ENCODE peak calls at places on chromosomes 13 and 19, in ten cellular contexts. W is sigmoid colon; V is aorta; Y is transverse colon; N is GM23248; X is AG04450; J is tibial nerve; Q is right atrium auricular region; O is CD8-positive, alpha-beta T cell; E is left ventricle myocardium inferior. U is an unnamed sample. For H3K27me3, the result is how much of the 10 kb centered on the place peaks cover.

GRCh38 chr13:80382576-80382975 is 41.6 kb upstream of the SPRY2 start:
- DNase-seq in W (no peak), V (no peak), Y (no peak), N (no peak), X (no peak), J (no peak), Q (no peak), O (no peak), E (no peak), U (no peak)

GRCh38 chr19:8340341-8341096 is 2.5 kb downstream of the KANK3 start:
- DNase-seq in W (peak), V (no peak), Y (peak), N (no peak), X (no peak), J (no peak), Q (peak), O (no peak), E (peak), U (no peak)

GRCh38 chr19:46035986-46036744 is 4.6 kb downstream of the IGFL4 start:
- DNase-seq in W (peak), V (no peak), Y (no peak), N (no peak), X (no peak), J (no peak), Q (no peak), O (no peak), E (no peak), U (no peak)

GRCh38 chr19:56751078-56751489 is 79.5 kb upstream of the ZNF835 start:
- DNase-seq in W (peak), V (no peak), Y (no peak), N (no peak), X (no peak), J (no peak), Q (no peak), O (no peak), E (no peak), U (no peak)

GRCh38 chr19:45881909-45882528 is 3.9 kb downstream of the IRF2BP1 start:
- DNase-seq in W (no peak), V (no peak), Y (peak), N (no peak), X (no peak), J (no peak), Q (no peak), O (no peak), E (no peak), U (peak)

GRCh38 chr13:99311137-99311536 is 3.9 kb upstream of the GPR183 start:
- DNase-seq in W (no peak), V (no peak), Y (no peak), N (peak), X (no peak), J (no peak), Q (no peak), O (no peak), E (no peak), U (no peak)

GRCh38 chr13:100434010-100434763 is 154.4 kb downstream of the GGACT start:
- DNase-seq in W (no peak), V (no peak), Y (no peak), N (peak), X (no peak), J (no peak), Q (no peak), O (no peak), E (no peak), U (no peak)

GRCh38 chr19:17681505-17682125 is 6.5 kb downstream of the UNC13A start:
- DNase-seq in W (no peak), V (peak), Y (no peak), N (peak), X (peak), J (no peak), Q (no peak), O (no peak), E (peak), U (no peak)

GRCh38 chr19:58355215-58355796 is 2.0 kb upstream of the A1BG start:
- DNase-seq in W (peak), V (no peak), Y (no peak), N (no peak), X (no peak), J (no peak), Q (no peak), O (no peak), E (no peak), U (no peak)

GRCh38 chr19:58355891-58356235 is 2.6 kb upstream of the A1BG start:
- DNase-seq in W (no peak), V (no peak), Y (no peak), N (no peak), X (no peak), J (no peak), Q (no peak), O (no peak), E (no peak), U (no peak)

GRCh38 chr19:58352760-58353671 is at the start of gene A1BG:
- DNase-seq in W (no peak), V (peak), Y (no peak), N (no peak), X (no peak), J (no peak), Q (no peak), O (no peak), E (no peak), U (no peak)

GRCh38 chr19:58353717-58354477 is 605 bp upstream of the A1BG start:
- DNase-seq in W (no peak), V (peak), Y (no peak), N (no peak), X (no peak), J (no peak), Q (no peak), O (no peak), E (no peak), U (no peak)

DNA sequence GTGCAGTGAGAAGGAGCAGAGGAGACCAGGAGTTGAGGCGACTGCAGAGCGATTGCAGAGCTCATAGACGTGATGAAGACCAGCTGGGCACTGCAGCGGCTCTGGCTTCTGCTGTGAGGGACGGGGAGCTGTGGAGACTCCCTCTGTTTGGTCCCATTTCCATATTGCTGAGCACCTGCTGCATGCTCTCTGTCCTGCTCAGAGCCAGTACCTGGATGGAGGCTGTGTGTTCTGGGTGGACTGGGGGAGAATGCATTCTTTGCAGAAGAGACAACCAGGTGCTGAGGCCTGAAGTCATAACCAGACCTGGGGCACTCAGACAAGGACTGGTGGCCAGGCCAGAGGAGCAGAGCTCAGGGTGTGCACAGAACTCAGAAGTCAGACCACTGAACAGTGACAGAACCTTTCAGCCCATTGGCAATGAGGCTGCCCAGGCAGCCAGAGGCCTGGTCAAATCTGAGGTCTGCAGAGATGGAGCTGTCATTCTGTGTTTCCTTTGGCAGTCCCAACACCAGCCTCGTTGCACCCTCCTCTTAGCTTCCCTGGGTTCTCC is 1.3 kb upstream of the A1BG start:
- DNase-seq in W (no peak), V (peak), Y (no peak), N (no peak), X (no peak), J (no peak), Q (no peak), O (no peak), E (no peak), U (no peak)
- H3K27me3 ChIP-seq in W (half or more), V (under half), Y (under half), N (under half), X (under half), J (under half), Q (under half), O (under half), E (half or more), U (under half)

DNA sequence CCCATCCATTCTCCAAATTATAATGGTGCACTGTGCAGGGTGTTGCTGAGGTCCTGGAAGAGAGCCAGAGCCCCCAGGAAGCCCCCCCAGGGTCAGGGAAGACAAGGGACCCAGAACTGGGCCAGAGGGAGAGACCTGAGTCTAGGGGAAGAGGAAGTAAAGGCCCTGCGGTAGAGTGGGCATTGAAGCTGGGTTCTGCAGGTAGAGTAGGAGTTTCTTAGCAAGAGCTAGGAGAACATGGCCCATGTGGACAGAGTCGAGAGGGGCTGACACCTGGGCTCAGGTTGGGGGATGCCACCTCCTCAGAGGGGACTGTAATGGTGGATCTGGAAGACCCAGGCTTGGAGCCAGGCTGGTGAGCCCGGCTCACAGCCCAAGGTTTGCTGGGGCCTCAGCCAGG is 17.0 kb upstream of the ONECUT3 start:
- DNase-seq in W (no peak), V (no peak), Y (no peak), N (no peak), X (no peak), J (no peak), Q (no peak), O (no peak), E (no peak), U (no peak)
- H3K27me3 ChIP-seq in W (under half), V (under half), Y (half or more), N (under half), X (under half), J (half or more), Q (under half), O (under half), E (half or more), U (under half)

GRCh38 chr19:18780081-18780480 is 11.0 kb downstream of the COMP start:
- DNase-seq in W (no peak), V (no peak), Y (no peak), N (no peak), X (no peak), J (no peak), Q (no peak), O (no peak), E (no peak), U (no peak)
- H3K27me3 ChIP-seq in W (under half), V (under half), Y (under half), N (under half), X (under half), J (under half), Q (under half), O (under half), E (under half), U (under half)

DNA sequence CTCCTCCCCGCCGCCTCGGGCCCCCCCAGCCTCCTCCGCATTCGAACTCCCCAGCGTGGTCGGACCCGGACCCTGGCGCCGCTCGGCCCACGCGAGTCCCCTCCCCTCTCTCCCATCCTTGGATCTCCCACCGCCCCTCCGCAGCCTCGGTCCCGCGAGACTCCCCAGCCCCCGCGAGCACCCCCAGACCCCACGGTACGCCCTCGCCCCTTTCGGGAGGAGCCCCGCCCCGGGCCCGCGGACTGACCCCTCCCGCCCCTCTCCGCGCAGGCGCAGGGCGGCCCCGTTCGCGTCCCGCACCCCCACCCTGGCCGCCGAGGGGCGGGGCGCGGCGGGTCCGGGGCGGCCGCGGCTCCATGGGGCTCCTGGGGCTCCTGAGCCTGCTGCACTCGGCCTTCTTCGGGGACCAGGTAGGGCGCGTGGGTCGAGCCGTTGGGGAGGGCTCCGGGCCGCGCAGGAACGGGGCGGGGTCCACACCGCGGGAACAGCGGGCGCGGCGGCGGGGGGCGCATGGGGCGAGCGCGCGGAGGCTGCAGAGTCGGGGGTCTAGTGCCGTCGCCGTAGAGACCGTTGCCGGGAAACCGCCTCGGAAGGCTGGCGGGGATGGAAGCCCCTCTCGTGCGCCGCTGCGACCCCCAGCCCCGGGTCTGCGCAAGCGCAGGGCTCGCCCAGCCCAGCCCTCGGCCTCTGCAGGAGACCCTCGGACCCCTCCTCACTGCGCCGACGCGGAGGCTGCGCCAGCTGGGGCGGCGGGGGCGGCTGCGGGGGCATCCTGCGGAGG is 3.8 kb upstream of the APC2 start:
- DNase-seq in W (no peak), V (no peak), Y (no peak), N (no peak), X (no peak), J (no peak), Q (no peak), O (no peak), E (no peak), U (no peak)
- H3K27me3 ChIP-seq in W (half or more), V (under half), Y (half or more), N (under half), X (under half), J (half or more), Q (under half), O (under half), E (half or more), U (under half)

GRCh38 chr13:112897956-112898785 is 70.8 kb upstream of the MCF2L start:
- DNase-seq in W (peak), V (peak), Y (no peak), N (no peak), X (no peak), J (no peak), Q (no peak), O (no peak), E (peak), U (no peak)
- H3K27me3 ChIP-seq in W (under half), V (under half), Y (under half), N (half or more), X (half or more), J (half or more), Q (under half), O (under half), E (half or more), U (under half)

U was measured in small intestine.